ENCODE peak calls at places on chromosome 11, in eight cellular contexts. B is heart right ventricle; F is central memory CD8-positive, alpha-beta T cell; N is NCI-H2029 treated with DMSO at 0.1 percent for 48 hours; A is activated CD4-positive, alpha-beta T cell treated with anti-CD3 and anti-CD28 coated beads, Interleukin-2, amount 50 U/mL, for 4 hours; T is cardiac fibroblast; Q is GM10248; P is stimulated activated CD8-positive, alpha-beta memory T cell treated with anti-CD3 and anti-CD28 coated beads, Interleukin-12 subunit alpha, Interleukin-12 subunit beta, amount 100 ng/mL, for 1 hour. Z is an unnamed sample.

GRCh38 chr11:128871165-128871564 is 4.1 kb upstream of the KCNJ1 start:
- DNase-seq in B (no peak), F (no peak), N (no peak), A (no peak), T (no peak), Q (no peak), P (no peak), Z (no peak)

GRCh38 chr11:12949456-12949855 is 59.7 kb upstream of the RASSF10 start:
- DNase-seq in B (no peak), F (no peak), N (no peak), A (no peak), T (no peak), Q (no peak), P (no peak), Z (no peak)

GRCh38 chr11:72293910-72294533 is 50.0 kb upstream of the PHOX2A start:
- DNase-seq in B (no peak), F (no peak), N (no peak), A (no peak), T (no peak), Q (no peak), P (no peak), Z (no peak)

GRCh38 chr11:112810951-112811350 is 150.3 kb upstream of the NCAM1 start:
- DNase-seq in B (no peak), F (no peak), N (no peak), A (no peak), T (no peak), Q (no peak), P (no peak), Z (no peak)

GRCh38 chr11:22516136-22516535 is 109.5 kb downstream of the FANCF start:
- DNase-seq in B (no peak), F (no peak), N (no peak), A (no peak), T (no peak), Q (no peak), P (no peak), Z (no peak)

GRCh38 chr11:74462009-74462408 is 5.3 kb downstream of the KCNE3 start:
- DNase-seq in B (peak; percentile 74), F (no peak), N (no peak), A (no peak), T (peak; percentile 46), Q (no peak), P (no peak), Z (no peak)

GRCh38 chr11:73662445-73663157 is 16.2 kb downstream of the PLEKHB1 start:
- DNase-seq in B (no peak), F (no peak), N (no peak), A (no peak), T (peak; percentile 29), Q (no peak), P (no peak), Z (no peak)

GRCh38 chr11:69144719-69145365 is 10.9 kb upstream of the SMIM38 start:
- DNase-seq in B (no peak), F (no peak), N (no peak), A (no peak), T (no peak), Q (no peak), P (no peak), Z (no peak)

GRCh38 chr11:97772696-97773095 is 1248.1 kb upstream of the CNTN5 start:
- DNase-seq in B (no peak), F (no peak), N (no peak), A (no peak), T (peak; percentile 42), Q (no peak), P (no peak), Z (no peak)

GRCh38 chr11:4922304-4922703 is 1.8 kb downstream of the OR51G1 start:
- DNase-seq in B (no peak), F (no peak), N (no peak), A (no peak), T (no peak), Q (no peak), P (no peak), Z (no peak)

GRCh38 chr11:61768376-61769076 is 16.1 kb downstream of the MYRF start:
- DNase-seq in B (no peak), F (no peak), N (no peak), A (no peak), T (no peak), Q (no peak), P (no peak), Z (no peak)

GRCh38 chr11:34380696-34381095 is 22.9 kb upstream of the ABTB2 start:
- DNase-seq in B (no peak), F (no peak), N (no peak), A (no peak), T (peak; percentile 72), Q (no peak), P (no peak), Z (no peak)

GRCh38 chr11:75920886-75921285 is 105.9 kb downstream of the UVRAG start:
- DNase-seq in B (no peak), F (no peak), N (no peak), A (no peak), T (no peak), Q (no peak), P (no peak), Z (no peak)

GRCh38 chr11:5136246-5136645 is 1.9 kb downstream of the OR52A5 start:
- DNase-seq in B (no peak), F (no peak), N (no peak), A (no peak), T (no peak), Q (no peak), P (no peak), Z (no peak)

GRCh38 chr11:134951305-134951700 is 539.3 kb upstream of the B3GAT1 start:
- DNase-seq in B (no peak), F (no peak), N (no peak), A (no peak), T (peak; percentile 65), Q (no peak), P (no peak), Z (no peak)

GRCh38 chr11:72969894-72970335 is 155.7 kb downstream of the ATG16L2 start:
- DNase-seq in B (no peak), F (no peak), N (no peak), A (no peak), T (peak; percentile 88), Q (peak; percentile 46), P (no peak), Z (no peak)

GRCh38 chr11:33772300-33772699 is 2.0 kb downstream of the FBXO3 start:
- DNase-seq in B (no peak), F (no peak), N (no peak), A (no peak), T (peak; percentile 33), Q (no peak), P (no peak), Z (no peak)

GRCh38 chr11:64753380-64754123 is 6.2 kb downstream of the PYGM start:
- DNase-seq in B (no peak), F (no peak), N (no peak), A (no peak), T (no peak), Q (no peak), P (no peak), Z (no peak)

GRCh38 chr11:48103621-48104561 is 112.7 kb upstream of the OR4B1 start:
- DNase-seq in B (no peak), F (no peak), N (no peak), A (no peak), T (peak; percentile 22), Q (no peak), P (no peak), Z (no peak)

GRCh38 chr11:121634889-121635288 is 182.1 kb upstream of the SORL1-AS1 start:
- DNase-seq in B (no peak), F (no peak), N (no peak), A (no peak), T (peak; percentile 90), Q (no peak), P (no peak), Z (no peak)

GRCh38 chr11:64322925-64323260 is 5.0 kb downstream of the PRDX5 start:
- DNase-seq in B (no peak), F (no peak), N (no peak), A (no peak), T (no peak), Q (no peak), P (no peak), Z (no peak)

GRCh38 chr11:77411238-77411637 is 62.7 kb downstream of the PAK1 start:
- DNase-seq in B (peak; percentile 27), F (no peak), N (no peak), A (no peak), T (peak; percentile 40), Q (peak; percentile 28), P (peak; percentile 2), Z (no peak)

GRCh38 chr11:118281284-118281683 is 17.2 kb upstream of the MPZL2 start:
- DNase-seq in B (no peak), F (no peak), N (no peak), A (no peak), T (no peak), Q (peak; percentile 34), P (no peak), Z (peak; percentile 21)

GRCh38 chr11:59528741-59529140 is 17.4 kb downstream of the OR4D9 start:
- DNase-seq in B (no peak), F (no peak), N (no peak), A (no peak), T (no peak), Q (no peak), P (no peak), Z (no peak)

GRCh38 chr11:69729252-69729651 is 25.4 kb upstream of the FGF19 start:
- DNase-seq in B (no peak), F (no peak), N (no peak), A (no peak), T (no peak), Q (no peak), P (no peak), Z (no peak)

GRCh38 chr11:8250446-8250845 is 13.2 kb downstream of the LMO1 start:
- DNase-seq in B (no peak), F (no peak), N (no peak), A (no peak), T (no peak), Q (no peak), P (no peak), Z (no peak)

GRCh38 chr11:15816996-15817395 is 539.4 kb downstream of the SOX6 start:
- DNase-seq in B (no peak), F (no peak), N (no peak), A (no peak), T (peak; percentile 84), Q (no peak), P (no peak), Z (no peak)

GRCh38 chr11:12060385-12060980 is 49.9 kb upstream of the MICAL2 start:
- DNase-seq in B (no peak), F (no peak), N (no peak), A (no peak), T (no peak), Q (no peak), P (no peak), Z (no peak)